ENCODE peak calls at places on chromosomes 12 and 14, in five cellular contexts. I, Q, G, T and J are unnamed samples.

GRCh38 chr12:109269428-109269827 is 39.7 kb downstream of the FOXN4 start:
- DNase-seq in I (no peak), Q (no peak), G (no peak), T (no peak), J (no peak)

GRCh38 chr12:40446385-40446784 is 221.6 kb downstream of the LRRK2 start:
- DNase-seq in I (no peak), Q (peak; percentile 27), G (peak; percentile 1), T (no peak), J (peak; percentile 2)

GRCh38 chr12:44889871-44890270 is 13.8 kb upstream of the NELL2 start:
- DNase-seq in I (no peak), Q (no peak), G (no peak), T (no peak), J (no peak)

GRCh38 chr12:68358532-68359485 is 26.6 kb upstream of the MDM1 start:
- DNase-seq in I (peak; percentile 64), Q (peak; percentile 87), G (peak; percentile 77), T (peak; percentile 58), J (peak; percentile 82)

GRCh38 chr14:24911324-24912095 is 138.4 kb downstream of the STXBP6 start:
- DNase-seq in I (no peak), Q (no peak), G (peak; percentile 73), T (no peak), J (peak; percentile 82)

GRCh38 chr12:88328056-88328455 is 185.9 kb downstream of the TMTC3 start:
- DNase-seq in I (no peak), Q (no peak), G (no peak), T (no peak), J (no peak)

GRCh38 chr12:52575256-52575655 is 1.6 kb upstream of the KRT74 start:
- DNase-seq in I (no peak), Q (no peak), G (no peak), T (no peak), J (no peak)

GRCh38 chr12:113305281-113305856 is 29.5 kb downstream of the SLC8B1 start:
- DNase-seq in I (no peak), Q (no peak), G (no peak), T (no peak), J (no peak)

GRCh38 chr12:132127041-132127440 is 17.1 kb downstream of the DDX51 start:
- DNase-seq in I (no peak), Q (no peak), G (no peak), T (no peak), J (no peak)

GRCh38 chr12:52206309-52207040 is 14.7 kb upstream of the KRT80 start:
- DNase-seq in I (no peak), Q (no peak), G (no peak), T (no peak), J (no peak)

GRCh38 chr12:98154850-98155249 is 360.5 kb upstream of the TMPO start:
- DNase-seq in I (peak; percentile 29), Q (peak; percentile 86), G (no peak), T (peak; percentile 70), J (no peak)

GRCh38 chr14:92039073-92039719 is 663 bp downstream of the TRIP11 start:
- DNase-seq in I (peak; percentile 46), Q (peak; percentile 98), G (peak; percentile 76), T (peak; percentile 95), J (peak; percentile 70)

GRCh38 chr14:56341766-56342418 is 223.7 kb downstream of the PELI2 start:
- DNase-seq in I (no peak), Q (no peak), G (peak; percentile 74), T (no peak), J (peak; percentile 92)

GRCh38 chr12:55142896-55143870 is 17.0 kb downstream of the OR9K2 start:
- DNase-seq in I (peak; percentile 35), Q (peak; percentile 80), G (peak; percentile 26), T (peak; percentile 69), J (peak; percentile 38)

GRCh38 chr12:104345234-104346066 is 41.9 kb downstream of the EID3 start:
- DNase-seq in I (no peak), Q (peak; percentile 46), G (no peak), T (peak; percentile 17), J (no peak)
- H3K4ac ChIP-seq in I (no peak overlapping the region), Q (no peak overlapping the region), G (no peak overlapping the region), T (no peak overlapping the region), J (no peak overlapping the region)

DNA sequence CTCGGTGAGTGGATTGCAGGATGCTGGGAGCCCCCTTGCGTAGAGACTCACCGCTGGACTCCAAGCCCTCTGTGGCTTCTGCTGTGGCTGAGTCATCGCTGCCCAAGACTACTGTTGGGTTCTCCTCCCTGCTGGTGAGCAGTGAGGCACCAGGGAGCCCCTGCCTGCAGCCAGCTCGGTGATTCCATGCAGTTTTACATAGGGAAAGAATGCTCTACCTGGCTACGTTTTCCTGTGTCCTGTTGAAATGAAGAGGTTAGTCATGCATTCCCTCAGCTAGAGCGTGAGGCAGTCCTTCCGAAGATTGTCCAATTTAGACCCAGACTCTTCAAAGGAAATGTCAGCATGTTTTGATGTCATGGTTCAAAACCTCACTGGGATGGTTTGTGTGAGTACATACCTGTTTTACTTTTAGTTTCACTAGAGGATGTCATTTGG is 28.2 kb downstream of the TRAF3 start:
- DNase-seq in I (no peak), Q (peak; percentile 72), G (peak; percentile 87), T (peak; percentile 54), J (peak; percentile 70)
- H3K4me2 ChIP-seq in I (no peak overlapping the region), Q (no peak overlapping the region), G (no peak overlapping the region), T (no peak overlapping the region), J (no peak overlapping the region)

GRCh38 chr12:46629331-46630229 is 196.2 kb downstream of the SLC38A4 start:
- DNase-seq in I (no peak), Q (no peak), G (no peak), T (no peak), J (no peak)
- H3K4ac ChIP-seq in I (no peak overlapping the region), Q (no peak overlapping the region), G (peak overlapping the region; percentile 58), T (no peak overlapping the region), J (peak overlapping the region; percentile 73)

GRCh38 chr12:106767206-106767605 is 7.3 kb upstream of the RIC8B start:
- DNase-seq in I (no peak), Q (no peak), G (no peak), T (no peak), J (no peak)

GRCh38 chr12:106767954-106768501 is 6.5 kb upstream of the RIC8B start:
- DNase-seq in I (peak; percentile 65), Q (peak; percentile 75), G (no peak), T (peak; percentile 67), J (no peak)

GRCh38 chr12:106769078-106769477 is 5.4 kb upstream of the RIC8B start:
- DNase-seq in I (no peak), Q (peak; percentile 87), G (peak; percentile 27), T (peak; percentile 53), J (peak; percentile 38)

GRCh38 chr12:106771425-106771824 is 3.1 kb upstream of the RIC8B start:
- DNase-seq in I (no peak), Q (peak; percentile 48), G (no peak), T (no peak), J (no peak)

DNA sequence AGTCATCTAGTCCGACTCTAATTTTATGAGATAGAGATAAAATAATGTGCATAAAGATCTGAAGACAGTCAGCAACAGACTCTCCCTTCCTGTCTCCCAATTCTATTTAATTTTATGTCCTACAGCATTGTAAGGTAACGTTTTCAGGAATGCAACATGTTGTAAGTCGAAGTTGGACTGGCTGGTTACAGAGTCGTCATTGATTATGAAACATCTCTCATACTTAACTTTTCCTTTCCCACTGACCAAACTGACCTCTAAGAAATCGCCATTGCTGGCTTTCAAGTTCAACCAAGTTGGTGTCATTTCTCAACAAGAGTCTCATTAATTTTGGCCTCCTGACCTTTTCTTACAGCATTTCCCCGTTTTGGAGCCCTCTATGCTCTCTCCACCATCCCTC is 4.9 kb upstream of the RIC8B start:
- DNase-seq in I (no peak), Q (no peak), G (no peak), T (no peak), J (no peak)
- H3K4me2 ChIP-seq in I (no peak overlapping the region), Q (no peak overlapping the region), G (no peak overlapping the region), T (no peak overlapping the region), J (no peak overlapping the region)

DNA sequence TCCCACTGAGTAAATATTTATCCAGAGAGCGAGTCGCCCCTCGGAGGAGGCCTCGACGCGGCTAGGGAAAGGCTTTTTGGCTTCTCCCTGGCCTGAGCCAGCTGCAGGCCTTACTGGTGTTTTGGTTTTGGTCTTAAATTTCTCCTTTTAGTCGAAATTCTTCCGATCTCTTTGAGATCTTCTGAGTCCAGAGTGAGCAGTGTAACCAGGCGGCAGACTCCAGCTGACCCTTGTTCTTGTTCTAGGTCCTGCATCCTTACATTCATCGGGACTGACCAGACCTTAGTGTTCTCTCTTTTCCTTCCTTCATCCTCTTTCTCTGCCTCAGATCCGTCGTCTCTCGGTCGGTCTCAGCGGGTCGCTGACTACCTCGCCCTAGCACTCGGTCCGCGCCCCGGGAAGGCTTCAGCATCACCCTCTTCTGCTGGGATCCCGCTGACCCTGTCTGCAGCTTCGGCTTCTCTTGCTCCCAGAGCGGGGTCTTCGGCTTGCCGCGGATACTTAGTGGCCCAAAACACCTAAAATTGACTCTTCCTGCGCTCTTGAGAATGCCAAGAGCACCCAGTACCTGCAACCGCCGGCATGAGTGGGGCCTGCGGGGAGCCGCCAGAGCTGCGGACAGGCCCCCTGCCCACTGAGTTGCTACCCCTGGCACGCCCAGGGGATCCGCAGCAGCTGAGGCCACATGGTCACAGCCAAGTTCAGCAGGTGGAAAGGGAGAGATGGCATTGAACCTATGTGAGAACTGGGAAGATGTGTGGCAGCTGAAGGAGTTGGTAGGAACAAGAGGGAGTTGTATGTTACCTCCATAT is 2.4 kb upstream of the PAX9 start:
- DNase-seq in I (no peak), Q (no peak), G (no peak), T (no peak), J (no peak)
- H3K4ac ChIP-seq in I (no peak overlapping the region), Q (no peak overlapping the region), G (no peak overlapping the region), T (no peak overlapping the region), J (no peak overlapping the region)

GRCh38 chr12:24814379-24815086 is 134.4 kb downstream of the BCAT1 start:
- DNase-seq in I (no peak), Q (no peak), G (no peak), T (no peak), J (no peak)

GRCh38 chr12:24810378-24810777 is 138.5 kb downstream of the BCAT1 start:
- DNase-seq in I (no peak), Q (no peak), G (no peak), T (no peak), J (no peak)

GRCh38 chr12:24820872-24821271 is 128.0 kb downstream of the BCAT1 start:
- DNase-seq in I (no peak), Q (no peak), G (peak; percentile 64), T (no peak), J (peak; percentile 75)

GRCh38 chr12:24815087-24815423 is 133.8 kb downstream of the BCAT1 start:
- DNase-seq in I (no peak), Q (no peak), G (no peak), T (no peak), J (no peak)
- H3K4me2 ChIP-seq in I (no peak overlapping the region), Q (no peak overlapping the region), G (no peak overlapping the region), T (no peak overlapping the region), J (no peak overlapping the region)

DNA sequence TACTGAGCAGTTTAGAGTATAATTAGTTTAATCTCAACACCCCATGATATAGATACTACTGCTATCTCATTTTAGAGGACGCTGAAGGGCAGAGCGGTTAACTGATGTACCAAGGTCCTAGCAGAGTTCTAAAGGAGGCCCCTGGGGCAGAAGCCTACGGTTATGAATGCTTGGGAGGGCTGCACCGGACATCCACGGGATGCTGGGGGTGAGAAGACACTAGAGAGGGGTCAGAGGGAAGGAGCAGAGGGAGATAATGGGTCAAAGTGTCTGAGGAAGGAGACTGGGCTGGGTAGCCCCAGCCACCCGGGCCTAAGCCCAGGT is 1.6 kb upstream of the ACTR6 start:
- DNase-seq in I (no peak), Q (no peak), G (no peak), T (no peak), J (no peak)
- H3K4ac ChIP-seq in I (no peak overlapping the region), Q (no peak overlapping the region), G (no peak overlapping the region), T (no peak overlapping the region), J (no peak overlapping the region)